ENCODE peak calls at places on chromosomes 4 and X, in ten cellular contexts. H is left ventricle myocardium inferior; O is cardiac fibroblast; N is erythroblast; M is M059J; G is T47D; A is activated effector memory CD4-positive, alpha-beta T cell treated with Interleukin-2 at 50 U/mL for 16 hours; K is NCI-H1930; B is stimulated activated CD4-positive, alpha-beta T cell treated with anti-CD3 and anti-CD28 coated beads, Interleukin-4, amount 100 ng/mL, for 1 hour; U is T-helper 2 cell treated with Interferon-gamma antibody and Interleukin-4, amounts not matched to agents 5 μg/mL and 100 μg/mL, for 36 hours. T is an unnamed sample.

GRCh38 chr4:84964995-84965557 is 1.4 kb downstream of the WDFY3 start:
- DNase-seq in H (no peak), O (no peak), N (no peak), M (no peak), G (no peak), A (no peak), K (no peak), B (no peak), U (no peak), T (no peak)

GRCh38 chr4:108683479-108683878 is 33.1 kb downstream of the OSTC start:
- DNase-seq in H (no peak), O (peak), N (peak), M (peak), G (peak), A (no peak), K (no peak), B (no peak), U (no peak), T (no peak)

GRCh38 chrX:21926527-21927278 is 13.8 kb upstream of the SMS start:
- DNase-seq in H (no peak), O (peak), N (no peak), M (peak), G (no peak), A (no peak), K (no peak), B (no peak), U (peak), T (no peak)

GRCh38 chr4:83009529-83009928 is 1.1 kb downstream of the LIN54 start:
- DNase-seq in H (no peak), O (no peak), N (peak), M (no peak), G (no peak), A (no peak), K (no peak), B (no peak), U (no peak), T (no peak)

GRCh38 chrX:123975180-123975579 is 13.7 kb downstream of the STAG2 start:
- DNase-seq in H (no peak), O (peak), N (no peak), M (peak), G (no peak), A (no peak), K (no peak), B (no peak), U (no peak), T (no peak)

GRCh38 chr4:183469936-183470335 is 25.5 kb downstream of the CDKN2AIP start:
- DNase-seq in H (no peak), O (no peak), N (no peak), M (peak), G (no peak), A (no peak), K (no peak), B (no peak), U (no peak), T (no peak)

GRCh38 chr4:150045410-150045809 is 32.8 kb upstream of the DCLK2 start:
- DNase-seq in H (no peak), O (no peak), N (no peak), M (no peak), G (no peak), A (no peak), K (no peak), B (no peak), U (no peak), T (no peak)

GRCh38 chr4:155667538-155668511 is 1.2 kb downstream of the GUCY1A1 start:
- DNase-seq in H (peak), O (peak), N (peak), M (peak), G (no peak), A (no peak), K (no peak), B (no peak), U (no peak), T (peak)

GRCh38 chr4:123397276-123398150 is 918 bp downstream of the SPRY1 start:
- DNase-seq in H (peak), O (peak), N (peak), M (peak), G (peak), A (no peak), K (peak), B (peak), U (peak), T (no peak)

GRCh38 chr4:32569844-32570243 is 1849.7 kb downstream of the PCDH7 start:
- DNase-seq in H (no peak), O (peak), N (no peak), M (no peak), G (no peak), A (no peak), K (no peak), B (no peak), U (no peak), T (no peak)

GRCh38 chrX:1657367-1658082 is 42.7 kb downstream of the ASMT start:
- DNase-seq in H (no peak), O (peak), N (no peak), M (peak), G (peak), A (peak), K (peak), B (peak), U (peak), T (no peak)

T was measured in right atrium auricular region.